ENCODE peak calls at places on chromosomes 5 and 9, in four cellular contexts. One of them, this sample, is unnamed.

GRCh38 chr9:124770359-124771020 is 621 bp downstream of the NR6A1 start:
- DNase-seq in HTR-8/SVneo: no peak
- DNase-seq in stromal cell of bone marrow: no peak
- DNase-seq in testis: peak
- DNase-seq in this sample: no peak

GRCh38 chr9:125043148-125043547 is 100.2 kb downstream of the SCAI start:
- DNase-seq in testis: no peak
- DNase-seq in HTR-8/SVneo: no peak
- DNase-seq in stromal cell of bone marrow: no peak
- DNase-seq in this sample: no peak

GRCh38 chr5:104171958-104172357 is 609.4 kb upstream of the NUDT12 start:
- DNase-seq in testis: no peak
- DNase-seq in HTR-8/SVneo: no peak
- DNase-seq in stromal cell of bone marrow: no peak
- DNase-seq in this sample: no peak

GRCh38 chr5:23823521-23823920 is 316.1 kb downstream of the PRDM9 start:
- DNase-seq in HTR-8/SVneo: no peak
- DNase-seq in testis: no peak
- DNase-seq in stromal cell of bone marrow: no peak
- DNase-seq in this sample: no peak

GRCh38 chr5:61884242-61884855 is 421.7 kb upstream of the KIF2A start:
- DNase-seq in stromal cell of bone marrow: no peak
- DNase-seq in HTR-8/SVneo: no peak
- DNase-seq in testis: no peak
- DNase-seq in this sample: no peak

GRCh38 chr9:129597355-129598088 is 23.4 kb downstream of the C9orf50 start:
- DNase-seq in testis: peak
- DNase-seq in HTR-8/SVneo: no peak
- DNase-seq in stromal cell of bone marrow: no peak
- DNase-seq in this sample: no peak

GRCh38 chr9:81108391-81108790 is 581.0 kb downstream of the TLE1 start:
- DNase-seq in testis: no peak
- DNase-seq in HTR-8/SVneo: no peak
- DNase-seq in stromal cell of bone marrow: no peak
- DNase-seq in this sample: no peak

GRCh38 chr5:90161399-90161798 is 248.2 kb downstream of the CETN3 start:
- DNase-seq in stromal cell of bone marrow: no peak
- DNase-seq in testis: peak
- DNase-seq in HTR-8/SVneo: peak
- DNase-seq in this sample: no peak

This sample was measured in smooth muscle cell of the brain vasculature.